ENCODE peak calls at places on chromosomes 11 and 22, in five cellular contexts. N is activated CD8-positive, alpha-beta memory T cell treated with anti-CD3 and anti-CD28 coated beads for 48 hours; R is dermis microvascular lymphatic vessel endothelial cell; D is stomach; O is endothelial cell. L is an unnamed sample.
A peak's percentile ranks its signal among the peaks of the same experiment; 100 is the strongest.

GRCh38 chr22:29892315-29892714 is 9.3 kb downstream of the MTMR3 start:
- DNase-seq in N (no peak), R (no peak), D (no peak), O (no peak), L (no peak)

GRCh38 chr22:20530368-20531153 is 23.2 kb downstream of the MED15 start:
- DNase-seq in N (no peak), R (peak; percentile 51), D (no peak), O (no peak), L (no peak)

GRCh38 chr11:92642146-92642919 is 327.1 kb upstream of the MTNR1B start:
- DNase-seq in N (no peak), R (no peak), D (no peak), O (no peak), L (no peak)

GRCh38 chr11:31141804-31142203 is 227.7 kb downstream of the DCDC1 start:
- DNase-seq in N (no peak), R (no peak), D (no peak), O (no peak), L (no peak)

GRCh38 chr11:45158210-45158644 is 11.8 kb downstream of the PRDM11 start:
- DNase-seq in N (no peak), R (no peak), D (no peak), O (no peak), L (peak; percentile 65)

GRCh38 chr11:67668191-67668551 is 6.3 kb downstream of the ALDH3B2 start:
- DNase-seq in N (no peak), R (no peak), D (peak; percentile 23), O (no peak), L (no peak)

GRCh38 chr11:5364214-5364613 is 12.9 kb downstream of the OR51B6 start:
- DNase-seq in N (no peak), R (peak; percentile 49), D (no peak), O (no peak), L (no peak)

GRCh38 chr22:41000941-41001721 is 50.0 kb downstream of the RBX1 start:
- DNase-seq in N (no peak), R (no peak), D (no peak), O (no peak), L (no peak)

GRCh38 chr11:107857550-107858216 is 904 bp downstream of the SLC35F2 start:
- DNase-seq in N (no peak), R (no peak), D (no peak), O (peak; percentile 11), L (no peak)

GRCh38 chr11:25711008-25711407 is 620.9 kb upstream of the ANO3 start:
- DNase-seq in N (no peak), R (no peak), D (no peak), O (no peak), L (no peak)

GRCh38 chr11:1356007-1356435 is 33.7 kb upstream of the BRSK2 start:
- DNase-seq in N (no peak), R (no peak), D (peak; percentile 46), O (no peak), L (no peak)

GRCh38 chr11:73308963-73309960 is 1.2 kb downstream of the ARHGEF17 start:
- DNase-seq in N (no peak), R (peak; percentile 96), D (peak; percentile 91), O (peak; percentile 81), L (peak; percentile 75)

GRCh38 chr11:47395225-47396048 is 13.0 kb upstream of the SLC39A13 start:
- DNase-seq in N (no peak), R (no peak), D (no peak), O (no peak), L (no peak)

GRCh38 chr22:33476206-33476605 is 418.0 kb upstream of the SYN3 start:
- DNase-seq in N (no peak), R (no peak), D (no peak), O (no peak), L (no peak)

GRCh38 chr11:95412074-95412473 is 181.1 kb upstream of the SESN3 start:
- DNase-seq in N (no peak), R (no peak), D (no peak), O (no peak), L (no peak)

GRCh38 chr22:23281406-23282088 is 101.2 kb downstream of the BCR start:
- DNase-seq in N (peak; percentile 27), R (peak; percentile 83), D (peak; percentile 88), O (peak; percentile 90), L (peak; percentile 69)

GRCh38 chr22:29610780-29611179 is 7.3 kb downstream of the NF2 start:
- DNase-seq in N (no peak), R (no peak), D (no peak), O (no peak), L (no peak)

GRCh38 chr11:42770444-42771065 is 541.2 kb upstream of the API5 start:
- DNase-seq in N (no peak), R (no peak), D (no peak), O (peak; percentile 19), L (no peak)

GRCh38 chr11:46402957-46403902 is 11.7 kb upstream of the CHRM4 start:
- DNase-seq in N (no peak), R (no peak), D (no peak), O (no peak), L (no peak)

GRCh38 chr22:35064664-35065063 is 1.3 kb upstream of the ISX start:
- DNase-seq in N (no peak), R (no peak), D (no peak), O (no peak), L (no peak)

GRCh38 chr11:61152816-61153592 is 8.2 kb downstream of the VPS37C start:
- DNase-seq in N (no peak), R (peak; percentile 36), D (no peak), O (no peak), L (no peak)

GRCh38 chr11:72777755-72778278 is 16.0 kb downstream of the STARD10 start:
- DNase-seq in N (no peak), R (no peak), D (peak; percentile 66), O (no peak), L (no peak)

GRCh38 chr11:132142102-132142501 is 771.7 kb downstream of the NTM start:
- DNase-seq in N (no peak), R (no peak), D (no peak), O (no peak), L (no peak)

GRCh38 chr11:43574949-43575915 is 105.3 kb upstream of the HSD17B12 start:
- DNase-seq in N (no peak), R (peak; percentile 10), D (no peak), O (no peak), L (no peak)

GRCh38 chr11:70678931-70679900 is 280.9 kb downstream of the CTTN start:
- DNase-seq in N (no peak), R (no peak), D (no peak), O (no peak), L (no peak)

GRCh38 chr11:93689166-93689734 is 27.8 kb downstream of the CEP295 start:
- DNase-seq in N (no peak), R (no peak), D (no peak), O (no peak), L (no peak)

GRCh38 chr22:41831828-41832552 is 915 bp upstream of the SREBF2 start:
- DNase-seq in N (no peak), R (no peak), D (no peak), O (no peak), L (no peak)

GRCh38 chr22:35475545-35475944 is 65.1 kb upstream of the RASD2 start:
- DNase-seq in N (no peak), R (no peak), D (no peak), O (no peak), L (no peak)

GRCh38 chr22:21921729-21922128 is 30.9 kb downstream of the PPM1F start:
- DNase-seq in N (no peak), R (no peak), D (no peak), O (no peak), L (no peak)

L was measured in mesothelial cell of epicardium.